ENCODE peak calls at places on chromosome 9, in five cellular contexts. One of them, this sample, is unnamed.

GRCh38 chr9:72030762-72031161 is 29.7 kb downstream of the C9orf57 start:
- DNase-seq in esophagus squamous epithelium: no peak
- DNase-seq in GM10248: no peak
- DNase-seq in cardiac muscle cell: no peak
- DNase-seq in mesothelial cell of epicardium: no peak
- DNase-seq in this sample: no peak

GRCh38 chr9:88691811-88692210 is 156.8 kb downstream of the NXNL2 start:
- DNase-seq in esophagus squamous epithelium: no peak
- DNase-seq in cardiac muscle cell: peak; percentile 35
- DNase-seq in mesothelial cell of epicardium: no peak
- DNase-seq in GM10248: no peak
- DNase-seq in this sample: no peak

GRCh38 chr9:36144322-36145206 is 8.0 kb downstream of the GLIPR2 start:
- DNase-seq in GM10248: no peak
- DNase-seq in mesothelial cell of epicardium: no peak
- DNase-seq in cardiac muscle cell: no peak
- DNase-seq in esophagus squamous epithelium: no peak
- DNase-seq in this sample: no peak

GRCh38 chr9:136942881-136943230 is 1.7 kb downstream of the FBXW5 start:
- DNase-seq in cardiac muscle cell: no peak
- DNase-seq in mesothelial cell of epicardium: no peak
- DNase-seq in esophagus squamous epithelium: no peak
- DNase-seq in GM10248: no peak
- DNase-seq in this sample: peak; percentile 59

GRCh38 chr9:124180557-124180956 is 77.2 kb upstream of the NEK6 start:
- DNase-seq in cardiac muscle cell: peak; percentile 84
- DNase-seq in mesothelial cell of epicardium: peak; percentile 46
- DNase-seq in esophagus squamous epithelium: no peak
- DNase-seq in GM10248: no peak
- DNase-seq in this sample: no peak

GRCh38 chr9:100028201-100028784 is 70.5 kb downstream of the ERP44 start:
- DNase-seq in GM10248: peak; percentile 66
- DNase-seq in cardiac muscle cell: peak; percentile 86
- DNase-seq in mesothelial cell of epicardium: peak; percentile 65
- DNase-seq in esophagus squamous epithelium: peak; percentile 0
- DNase-seq in this sample: peak; percentile 73

GRCh38 chr9:18233776-18234445 is 240.0 kb upstream of the ADAMTSL1 start:
- DNase-seq in esophagus squamous epithelium: no peak
- DNase-seq in mesothelial cell of epicardium: no peak
- DNase-seq in cardiac muscle cell: no peak
- DNase-seq in GM10248: no peak
- DNase-seq in this sample: no peak

GRCh38 chr9:110278080-110278707 is 21.9 kb upstream of the TXN start:
- DNase-seq in mesothelial cell of epicardium: no peak
- DNase-seq in cardiac muscle cell: peak; percentile 9
- DNase-seq in esophagus squamous epithelium: no peak
- DNase-seq in GM10248: no peak
- DNase-seq in this sample: no peak

GRCh38 chr9:94554439-94555331 is at the start of gene PCAT7:
- DNase-seq in GM10248: peak; percentile 52
- DNase-seq in mesothelial cell of epicardium: peak; percentile 78
- DNase-seq in esophagus squamous epithelium: no peak
- DNase-seq in cardiac muscle cell: peak; percentile 43
- DNase-seq in this sample: peak; percentile 81

GRCh38 chr9:26129216-26129615 is 451.0 kb upstream of the TUSC1 start:
- DNase-seq in mesothelial cell of epicardium: no peak
- DNase-seq in cardiac muscle cell: no peak
- DNase-seq in GM10248: no peak
- DNase-seq in esophagus squamous epithelium: no peak
- DNase-seq in this sample: no peak

GRCh38 chr9:117815948-117816347 is 111.7 kb downstream of the TLR4 start:
- DNase-seq in esophagus squamous epithelium: no peak
- DNase-seq in GM10248: no peak
- DNase-seq in cardiac muscle cell: no peak
- DNase-seq in mesothelial cell of epicardium: no peak
- DNase-seq in this sample: no peak

GRCh38 chr9:109512170-109512756 is 14.2 kb upstream of the PTPN3 start:
- DNase-seq in esophagus squamous epithelium: no peak
- DNase-seq in mesothelial cell of epicardium: no peak
- DNase-seq in GM10248: no peak
- DNase-seq in cardiac muscle cell: no peak
- DNase-seq in this sample: no peak

GRCh38 chr9:74777136-74777879 is 110.4 kb downstream of the TRPM6 start:
- DNase-seq in esophagus squamous epithelium: no peak
- DNase-seq in GM10248: peak; percentile 51
- DNase-seq in cardiac muscle cell: peak; percentile 72
- DNase-seq in mesothelial cell of epicardium: peak; percentile 76
- DNase-seq in this sample: no peak

GRCh38 chr9:22210262-22210661 is 201.2 kb upstream of the CDKN2B start:
- DNase-seq in cardiac muscle cell: no peak
- DNase-seq in GM10248: no peak
- DNase-seq in esophagus squamous epithelium: no peak
- DNase-seq in mesothelial cell of epicardium: no peak
- DNase-seq in this sample: no peak

GRCh38 chr9:116174347-116174746 is 20.8 kb downstream of the PAPPA start:
- DNase-seq in esophagus squamous epithelium: no peak
- DNase-seq in mesothelial cell of epicardium: no peak
- DNase-seq in cardiac muscle cell: no peak
- DNase-seq in GM10248: no peak
- DNase-seq in this sample: no peak

GRCh38 chr9:116178481-116179211 is 25.1 kb downstream of the PAPPA start:
- DNase-seq in esophagus squamous epithelium: no peak
- DNase-seq in GM10248: no peak
- DNase-seq in cardiac muscle cell: peak; percentile 44
- DNase-seq in mesothelial cell of epicardium: no peak
- DNase-seq in this sample: no peak

GRCh38 chr9:116175616-116176015 is 22.0 kb downstream of the PAPPA start:
- DNase-seq in GM10248: no peak
- DNase-seq in esophagus squamous epithelium: no peak
- DNase-seq in mesothelial cell of epicardium: no peak
- DNase-seq in cardiac muscle cell: no peak
- DNase-seq in this sample: no peak
- TF ChIP-seq CTCF in GM10248: no peak
- TF ChIP-seq CTCF in esophagus squamous epithelium: no peak
- TF ChIP-seq CTCF in mesothelial cell of epicardium: no peak
- TF ChIP-seq CTCF in cardiac muscle cell: no peak
- TF ChIP-seq CTCF in this sample: no peak

DNA sequence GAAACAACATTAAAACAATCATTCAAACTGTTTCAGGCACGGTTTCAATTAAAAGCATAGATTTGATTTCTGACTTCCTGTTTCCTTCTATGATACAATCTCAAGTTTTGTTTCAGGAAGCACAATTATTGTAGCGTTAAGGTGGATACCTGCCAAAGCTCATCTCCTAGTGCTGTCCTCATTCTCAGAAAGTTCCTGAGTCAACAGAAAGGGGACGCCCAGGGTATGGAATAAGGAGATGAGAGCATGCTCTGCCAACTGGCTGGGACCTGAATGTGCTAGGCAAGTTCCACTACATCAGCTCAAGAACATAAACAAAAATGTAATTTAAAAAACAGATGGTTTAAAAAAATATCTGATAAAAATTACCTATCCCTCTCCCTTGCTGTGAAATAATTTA is 2.1 kb upstream of the TRIM14 start:
- DNase-seq in cardiac muscle cell: peak; percentile 12
- DNase-seq in mesothelial cell of epicardium: no peak
- DNase-seq in GM10248: no peak
- DNase-seq in esophagus squamous epithelium: no peak
- DNase-seq in this sample: no peak
- TF ChIP-seq CTCF in cardiac muscle cell: no peak
- TF ChIP-seq CTCF in mesothelial cell of epicardium: no peak
- TF ChIP-seq CTCF in GM10248: no peak
- TF ChIP-seq CTCF in esophagus squamous epithelium: peak; percentile 52
- TF ChIP-seq CTCF in this sample: no peak

GRCh38 chr9:96232164-96232538 is 69.8 kb downstream of the HSD17B3 start:
- DNase-seq in GM10248: no peak
- DNase-seq in esophagus squamous epithelium: no peak
- DNase-seq in mesothelial cell of epicardium: no peak
- DNase-seq in cardiac muscle cell: no peak
- DNase-seq in this sample: no peak

GRCh38 chr9:96236854-96237545 is 65.0 kb downstream of the HSD17B3 start:
- DNase-seq in GM10248: no peak
- DNase-seq in esophagus squamous epithelium: no peak
- DNase-seq in cardiac muscle cell: peak; percentile 51
- DNase-seq in mesothelial cell of epicardium: no peak
- DNase-seq in this sample: no peak

GRCh38 chr9:96230002-96230401 is 72.0 kb downstream of the HSD17B3 start:
- DNase-seq in esophagus squamous epithelium: no peak
- DNase-seq in mesothelial cell of epicardium: no peak
- DNase-seq in cardiac muscle cell: no peak
- DNase-seq in GM10248: no peak
- DNase-seq in this sample: no peak

DNA sequence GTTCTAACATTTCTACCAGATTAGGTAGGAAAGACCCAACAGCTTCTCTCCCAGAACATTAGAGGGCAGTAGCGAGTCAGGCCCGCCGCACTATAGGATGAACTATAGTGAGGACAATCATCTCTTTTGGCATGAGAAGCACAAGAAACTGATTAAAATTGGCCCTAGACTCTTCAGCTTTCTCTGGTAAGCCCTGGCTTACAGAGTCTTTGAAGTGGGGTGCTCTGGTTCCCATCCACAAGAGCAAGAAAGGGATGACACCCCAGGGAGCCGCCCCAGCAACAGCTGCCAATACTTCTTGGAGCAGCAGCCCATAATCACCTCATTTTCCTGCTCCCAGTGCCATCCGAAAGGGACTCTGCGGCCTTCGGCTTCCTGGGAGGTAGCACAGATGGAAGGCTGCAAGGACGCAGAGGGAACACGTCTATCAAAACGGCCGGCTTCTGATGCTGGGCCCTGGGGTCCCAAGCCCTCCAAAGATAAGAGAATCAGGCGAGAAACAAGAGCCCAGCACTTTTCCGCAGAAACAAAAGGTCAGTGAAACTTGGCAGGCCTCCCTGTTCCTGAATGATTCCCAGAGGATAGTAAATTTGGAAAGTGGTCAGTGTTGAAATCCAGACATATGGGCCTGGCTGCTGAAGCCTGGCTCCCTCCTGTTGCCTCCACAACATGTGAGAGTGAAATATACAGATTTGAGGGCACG is 69.3 kb downstream of the HSD17B3 start:
- DNase-seq in mesothelial cell of epicardium: peak; percentile 47
- DNase-seq in esophagus squamous epithelium: no peak
- DNase-seq in cardiac muscle cell: peak; percentile 91
- DNase-seq in GM10248: peak; percentile 65
- DNase-seq in this sample: no peak
- TF ChIP-seq CTCF in mesothelial cell of epicardium: peak; percentile 78
- TF ChIP-seq CTCF in esophagus squamous epithelium: peak; percentile 75
- TF ChIP-seq CTCF in cardiac muscle cell: peak; percentile 99
- TF ChIP-seq CTCF in GM10248: peak; percentile 70
- TF ChIP-seq CTCF in this sample: peak; percentile 93

DNA sequence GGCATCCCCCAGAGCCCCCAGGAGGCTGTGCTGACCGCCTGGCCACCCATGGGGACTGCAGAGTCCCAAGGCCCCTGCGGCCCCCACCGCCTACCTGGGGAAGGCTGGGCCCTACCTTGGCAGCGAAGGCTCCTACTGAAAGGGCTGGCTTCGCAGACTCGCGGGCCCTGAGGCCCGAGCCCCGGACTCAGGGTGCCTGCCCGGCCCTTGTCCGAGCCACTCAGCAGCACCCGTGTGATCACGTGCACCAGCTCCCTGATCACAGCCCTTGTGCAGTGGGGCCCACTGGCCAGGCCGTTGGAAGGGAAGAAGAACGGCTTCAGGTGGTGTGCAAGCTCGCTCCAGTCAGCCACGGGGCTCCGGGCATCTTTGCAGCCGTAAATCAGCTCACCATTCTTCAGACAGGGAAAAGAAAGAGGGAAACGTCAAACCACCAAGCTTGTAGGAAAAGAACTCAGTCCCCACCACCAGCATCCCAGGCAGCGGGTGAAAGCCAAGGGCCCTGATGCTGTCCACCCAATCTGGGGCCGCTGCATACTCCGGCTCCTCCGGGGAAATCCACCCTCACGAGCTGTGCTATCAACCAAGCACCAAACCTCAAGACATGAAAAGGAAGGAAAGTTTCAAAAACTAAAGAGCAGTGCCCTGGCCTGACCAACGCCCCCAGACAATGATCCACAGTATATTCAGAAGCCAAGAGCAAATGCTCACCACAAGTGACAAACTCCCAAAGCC is 31.9 kb downstream of the IPPK start:
- DNase-seq in mesothelial cell of epicardium: no peak
- DNase-seq in GM10248: no peak
- DNase-seq in cardiac muscle cell: no peak
- DNase-seq in esophagus squamous epithelium: no peak
- DNase-seq in this sample: no peak
- TF ChIP-seq CTCF in mesothelial cell of epicardium: no peak
- TF ChIP-seq CTCF in GM10248: no peak
- TF ChIP-seq CTCF in cardiac muscle cell: no peak
- TF ChIP-seq CTCF in esophagus squamous epithelium: no peak
- TF ChIP-seq CTCF in this sample: no peak

GRCh38 chr9:7770102-7770501 is 29.5 kb downstream of the DMAC1 start:
- DNase-seq in mesothelial cell of epicardium: no peak
- DNase-seq in GM10248: no peak
- DNase-seq in esophagus squamous epithelium: no peak
- DNase-seq in cardiac muscle cell: no peak
- DNase-seq in this sample: no peak
- TF ChIP-seq CTCF in mesothelial cell of epicardium: no peak
- TF ChIP-seq CTCF in GM10248: no peak
- TF ChIP-seq CTCF in esophagus squamous epithelium: no peak
- TF ChIP-seq CTCF in cardiac muscle cell: no peak
- TF ChIP-seq CTCF in this sample: no peak

GRCh38 chr9:127634698-127635097 is 22.6 kb downstream of the STXBP1 start:
- DNase-seq in esophagus squamous epithelium: no peak
- DNase-seq in GM10248: no peak
- DNase-seq in mesothelial cell of epicardium: no peak
- DNase-seq in cardiac muscle cell: no peak
- DNase-seq in this sample: no peak
- TF ChIP-seq CTCF in esophagus squamous epithelium: no peak
- TF ChIP-seq CTCF in GM10248: no peak
- TF ChIP-seq CTCF in mesothelial cell of epicardium: no peak
- TF ChIP-seq CTCF in cardiac muscle cell: no peak
- TF ChIP-seq CTCF in this sample: no peak

GRCh38 chr9:37390759-37391158 is 31.7 kb upstream of the GRHPR start:
- DNase-seq in mesothelial cell of epicardium: no peak
- DNase-seq in esophagus squamous epithelium: no peak
- DNase-seq in GM10248: peak; percentile 83
- DNase-seq in cardiac muscle cell: peak; percentile 22
- DNase-seq in this sample: no peak
- TF ChIP-seq CTCF in mesothelial cell of epicardium: no peak
- TF ChIP-seq CTCF in esophagus squamous epithelium: peak; percentile 33
- TF ChIP-seq CTCF in GM10248: peak; percentile 75
- TF ChIP-seq CTCF in cardiac muscle cell: peak; percentile 28
- TF ChIP-seq CTCF in this sample: peak; percentile 52

DNA sequence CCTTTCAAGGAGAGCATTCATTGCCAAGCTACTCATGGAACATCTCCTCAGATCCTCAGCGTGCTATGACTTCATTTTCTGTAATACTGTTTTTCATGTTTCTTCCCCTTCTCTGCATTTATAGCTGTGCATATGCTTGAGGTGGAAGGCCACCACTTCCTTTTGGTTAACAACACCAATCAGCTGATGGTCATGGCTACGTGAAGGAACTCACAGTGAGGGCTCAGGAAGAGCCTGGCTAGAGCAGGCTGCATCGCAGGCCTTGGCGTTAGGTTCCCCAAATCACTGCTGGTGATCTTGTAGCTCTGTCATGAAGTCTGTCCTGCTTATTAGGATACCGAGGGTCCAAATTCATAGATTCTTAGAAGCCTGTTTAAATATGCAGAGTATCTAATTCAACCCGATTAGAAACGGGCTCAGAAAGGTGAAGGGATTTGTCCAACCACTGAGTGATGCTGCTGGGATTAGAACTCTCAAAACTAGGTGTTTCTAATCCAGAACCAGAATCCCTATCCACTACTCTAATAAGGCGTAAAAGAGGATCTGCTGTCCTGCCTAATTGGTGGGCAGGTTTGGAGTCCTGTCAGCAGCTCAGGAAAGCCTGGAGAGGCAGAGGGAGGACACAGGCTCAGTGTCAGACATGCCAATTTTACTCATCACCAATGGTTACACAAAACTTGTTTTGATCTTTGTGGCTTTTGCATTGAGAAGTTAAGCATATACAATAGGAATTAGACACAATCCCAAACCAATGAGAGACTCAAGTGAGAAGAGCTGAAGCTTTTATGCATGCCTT is 7.5 kb downstream of the SYK start:
- DNase-seq in GM10248: no peak
- DNase-seq in cardiac muscle cell: no peak
- DNase-seq in esophagus squamous epithelium: no peak
- DNase-seq in mesothelial cell of epicardium: no peak
- DNase-seq in this sample: no peak
- TF ChIP-seq CTCF in GM10248: no peak
- TF ChIP-seq CTCF in cardiac muscle cell: no peak
- TF ChIP-seq CTCF in esophagus squamous epithelium: no peak
- TF ChIP-seq CTCF in mesothelial cell of epicardium: no peak
- TF ChIP-seq CTCF in this sample: no peak